ENCODE peak calls at places on chromosome 22, in nine cellular contexts. N is fibroblast of pulmonary artery, R is astrocyte of the cerebellum, M is osteocyte, T is astrocyte of the spinal cord, B is NB4, H is fibroblast of lung, Y is foreskin fibroblast, D is right atrium auricular region. X is an unnamed sample.

GRCh38 chr22:37280718-37281117 is 1.6 kb upstream of the CYTH4 start:
- DNase-seq in M (no peak), B (no peak), Y (no peak), D (no peak), T (no peak), N (no peak), R (no peak), H (no peak), X (no peak)

GRCh38 chr22:29476116-29476515 is 3.9 kb upstream of the NEFH start:
- DNase-seq in H (no peak), N (no peak), T (no peak), B (no peak), D (no peak), R (no peak), Y (peak), M (no peak), X (peak)

GRCh38 chr22:25357056-25357455 is 137.6 kb downstream of the CRYBB2 start:
- DNase-seq in M (no peak), Y (no peak), D (no peak), B (no peak), H (no peak), R (no peak), T (no peak), N (no peak), X (no peak)

GRCh38 chr22:23306438-23306921 is 126.2 kb downstream of the BCR start:
- DNase-seq in B (no peak), D (no peak), H (peak), Y (peak), M (no peak), T (peak), N (peak), R (no peak), X (peak)

GRCh38 chr22:43792905-43793304 is 19.2 kb downstream of the EFCAB6 start:
- DNase-seq in T (no peak), H (no peak), D (no peak), B (no peak), M (no peak), R (no peak), Y (no peak), N (no peak), X (no peak)

GRCh38 chr22:46776486-46776826 is 14.0 kb downstream of the TBC1D22A start:
- DNase-seq in T (no peak), H (no peak), R (no peak), N (no peak), D (no peak), M (no peak), B (no peak), Y (no peak), X (no peak)

GRCh38 chr22:46044718-46045458 is 67.9 kb upstream of the WNT7B start:
- DNase-seq in M (no peak), D (no peak), N (no peak), T (no peak), H (no peak), Y (peak), R (no peak), B (no peak), X (no peak)

GRCh38 chr22:23088199-23088604 is 17.9 kb downstream of the GNAZ start:
- DNase-seq in N (no peak), T (no peak), R (no peak), D (no peak), B (no peak), H (no peak), Y (no peak), M (no peak), X (peak)

GRCh38 chr22:33397381-33397907 is 339.3 kb upstream of the SYN3 start:
- DNase-seq in M (no peak), Y (no peak), R (no peak), H (no peak), T (no peak), B (no peak), D (no peak), N (no peak), X (no peak)

GRCh38 chr22:37284807-37285355 is 2.6 kb downstream of the CYTH4 start:
- DNase-seq in N (no peak), H (no peak), T (no peak), R (no peak), D (peak), Y (peak), M (no peak), B (peak), X (no peak)

GRCh38 chr22:24440270-24440717 is 12.9 kb downstream of the ADORA2A start:
- DNase-seq in B (no peak), D (no peak), N (no peak), T (no peak), M (no peak), Y (no peak), H (no peak), R (no peak), X (no peak)

GRCh38 chr22:43749473-43749872 is 62.6 kb downstream of the EFCAB6 start:
- DNase-seq in Y (no peak), R (no peak), M (no peak), B (no peak), H (no peak), N (no peak), D (no peak), T (no peak), X (no peak)

GRCh38 chr22:37244114-37244921 is at the start of gene RAC2:
- DNase-seq in B (peak), D (peak), Y (peak), H (peak), T (peak), N (peak), M (no peak), R (no peak), X (peak)

GRCh38 chr22:29706493-29706892 is 13.3 kb upstream of the CABP7 start:
- DNase-seq in N (no peak), D (no peak), B (no peak), Y (no peak), H (no peak), T (no peak), M (no peak), R (no peak), X (no peak)

GRCh38 chr22:29553391-29554224 is at the start of gene THOC5:
- DNase-seq in D (peak), Y (peak), H (peak), M (peak), T (peak), R (peak), N (peak), B (peak), X (peak)

GRCh38 chr22:37457093-37457893 is 28.9 kb downstream of the MFNG start:
- DNase-seq in H (peak), Y (peak), R (peak), N (peak), T (peak), D (peak), M (peak), B (peak), X (peak)

GRCh38 chr22:37337204-37337943 is 55.1 kb downstream of the CYTH4 start:
- DNase-seq in B (peak), Y (peak), H (peak), D (no peak), R (no peak), M (no peak), N (no peak), T (peak), X (peak)

GRCh38 chr22:37777122-37777687 is 30.5 kb upstream of the GCAT start:
- DNase-seq in N (peak), B (peak), H (peak), R (peak), D (no peak), Y (peak), T (peak), M (no peak), X (peak)

GRCh38 chr22:25334091-25334490 is 114.7 kb downstream of the CRYBB2 start:
- DNase-seq in M (peak), D (no peak), B (peak), H (peak), N (peak), T (no peak), R (no peak), Y (peak), X (peak)

GRCh38 chr22:48742191-48742555 is 1085.5 kb downstream of the BRD1 start:
- DNase-seq in B (no peak), N (no peak), M (no peak), T (no peak), H (no peak), Y (no peak), D (no peak), R (no peak), X (no peak)

GRCh38 chr22:49188091-49188490 is 639.6 kb downstream of the BRD1 start:
- DNase-seq in D (no peak), B (no peak), Y (no peak), R (no peak), H (no peak), T (no peak), N (no peak), M (no peak), X (no peak)

GRCh38 chr22:48068323-48068722 is 1305.9 kb downstream of the TBC1D22A start:
- DNase-seq in R (no peak), D (no peak), N (no peak), B (no peak), H (no peak), Y (no peak), M (no peak), T (no peak), X (no peak)

GRCh38 chr22:48478529-48479265 is 1349.0 kb downstream of the BRD1 start:
- DNase-seq in T (no peak), Y (no peak), R (no peak), N (no peak), D (no peak), B (no peak), H (no peak), M (no peak), X (no peak)

GRCh38 chr22:22909605-22910271 is 22.1 kb downstream of the IGLL5 start:
- DNase-seq in H (no peak), B (no peak), N (no peak), D (no peak), T (no peak), M (no peak), Y (no peak), R (no peak), X (no peak)

GRCh38 chr22:37726240-37726887 is 29.5 kb downstream of the TRIOBP start:
- DNase-seq in D (no peak), T (no peak), Y (peak), H (peak), R (no peak), M (no peak), B (peak), N (peak), X (peak)

GRCh38 chr22:35582218-35582860 is 34.8 kb downstream of the MB start:
- DNase-seq in H (no peak), Y (no peak), B (no peak), M (no peak), T (no peak), D (no peak), R (no peak), N (no peak), X (no peak)

GRCh38 chr22:35581023-35581413 is 36.1 kb downstream of the MB start:
- DNase-seq in M (no peak), N (no peak), B (no peak), H (no peak), T (no peak), D (no peak), R (no peak), Y (no peak), X (no peak)

GRCh38 chr22:35578836-35579575 is 38.1 kb downstream of the MB start:
- DNase-seq in Y (no peak), M (no peak), N (no peak), R (no peak), T (no peak), H (no peak), D (no peak), B (no peak), X (no peak)

GRCh38 chr22:35577799-35578659 is 37.4 kb downstream of the RASD2 start:
- DNase-seq in Y (no peak), D (no peak), R (no peak), T (no peak), H (no peak), B (no peak), N (no peak), M (no peak), X (no peak)

GRCh38 chr22:35580351-35581022 is 36.6 kb downstream of the MB start:
- DNase-seq in M (no peak), T (no peak), R (no peak), H (no peak), B (no peak), D (no peak), Y (no peak), N (no peak), X (no peak)
- TF ChIP-seq CTCF in M (no peak), T (no peak), R (no peak), H (no peak), B (no peak), D (no peak), Y (no peak), N (no peak), X (no peak)

GRCh38 chr22:20102203-20102780 is 13.6 kb upstream of the RANBP1 start:
- DNase-seq in T (no peak), N (no peak), M (no peak), R (no peak), H (no peak), D (no peak), Y (no peak), B (no peak), X (no peak)
- TF ChIP-seq CTCF in T (no peak), N (no peak), M (no peak), R (no peak), H (no peak), D (no peak), Y (no peak), B (no peak), X (no peak)

GRCh38 chr22:31843526-31843925 is 89.7 kb downstream of the DEPDC5 start:
- DNase-seq in B (no peak), Y (no peak), D (no peak), M (no peak), H (no peak), R (no peak), N (no peak), T (no peak), X (no peak)
- TF ChIP-seq CTCF in B (no peak), Y (no peak), D (no peak), M (no peak), H (no peak), R (no peak), N (no peak), T (no peak), X (no peak)

GRCh38 chr22:42397332-42398246 is 34.6 kb downstream of the NFAM1 start:
- DNase-seq in B (peak), M (no peak), Y (no peak), D (peak), T (no peak), R (no peak), H (no peak), N (no peak), X (no peak)
- TF ChIP-seq CTCF in B (no peak), M (no peak), Y (no peak), D (no peak), T (no peak), R (no peak), H (no peak), N (no peak), X (no peak)

DNA sequence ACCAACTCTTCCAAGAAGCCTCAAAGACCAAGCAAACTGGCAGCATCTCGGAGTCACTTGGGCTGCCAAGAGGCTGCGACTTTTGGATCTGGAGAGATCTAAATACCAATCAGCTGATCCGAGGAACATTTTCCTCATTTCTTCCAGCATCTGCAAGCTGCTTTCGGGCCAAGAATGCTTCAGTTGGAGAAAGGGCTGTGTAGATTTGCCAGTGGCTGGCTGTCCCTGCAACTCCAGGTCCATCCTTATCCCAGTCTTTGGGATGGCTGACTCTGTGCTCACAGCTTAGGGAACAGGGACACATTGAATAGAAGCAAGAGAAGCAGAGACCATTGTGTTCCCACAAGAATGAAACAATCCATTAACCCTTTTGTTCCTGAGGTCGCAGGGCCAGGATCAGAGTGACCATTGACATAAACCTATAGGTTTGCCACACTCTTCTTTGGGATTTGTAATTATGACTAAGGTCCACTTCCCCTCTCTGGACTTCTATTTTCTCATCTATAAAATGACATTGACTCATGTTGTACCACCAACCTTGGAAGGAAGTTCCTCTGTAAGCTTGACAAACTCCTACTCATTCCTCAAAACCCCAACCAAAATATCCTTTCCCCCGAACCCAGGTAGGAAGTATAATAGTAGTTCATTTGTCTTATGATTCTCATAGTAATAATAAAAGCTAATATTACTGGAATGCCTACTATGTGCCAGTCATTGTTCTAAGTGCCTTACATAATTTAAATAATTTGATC is 340.8 kb downstream of the MN1 start:
- DNase-seq in Y (peak), H (peak), D (peak), R (no peak), T (peak), B (no peak), M (no peak), N (peak), X (no peak)
- TF ChIP-seq CTCF in Y (no peak), H (no peak), D (no peak), R (no peak), T (no peak), B (no peak), M (no peak), N (no peak), X (no peak)

GRCh38 chr22:44831885-44832284 is 79.5 kb downstream of the ARHGAP8 start:
- DNase-seq in Y (no peak), T (no peak), B (no peak), H (no peak), D (no peak), M (no peak), N (no peak), R (no peak), X (no peak)

GRCh38 chr22:44825310-44826150 is 73.2 kb downstream of the ARHGAP8 start:
- DNase-seq in Y (no peak), H (no peak), D (no peak), T (no peak), R (no peak), B (no peak), M (no peak), N (no peak), X (no peak)

GRCh38 chr22:44824271-44824670 is 71.9 kb downstream of the ARHGAP8 start:
- DNase-seq in H (no peak), R (no peak), T (no peak), Y (no peak), B (no peak), D (no peak), N (no peak), M (no peak), X (no peak)

GRCh38 chr22:44827666-44828065 is 75.3 kb downstream of the ARHGAP8 start:
- DNase-seq in H (no peak), R (no peak), Y (no peak), D (no peak), B (no peak), T (no peak), M (no peak), N (no peak), X (no peak)

DNA sequence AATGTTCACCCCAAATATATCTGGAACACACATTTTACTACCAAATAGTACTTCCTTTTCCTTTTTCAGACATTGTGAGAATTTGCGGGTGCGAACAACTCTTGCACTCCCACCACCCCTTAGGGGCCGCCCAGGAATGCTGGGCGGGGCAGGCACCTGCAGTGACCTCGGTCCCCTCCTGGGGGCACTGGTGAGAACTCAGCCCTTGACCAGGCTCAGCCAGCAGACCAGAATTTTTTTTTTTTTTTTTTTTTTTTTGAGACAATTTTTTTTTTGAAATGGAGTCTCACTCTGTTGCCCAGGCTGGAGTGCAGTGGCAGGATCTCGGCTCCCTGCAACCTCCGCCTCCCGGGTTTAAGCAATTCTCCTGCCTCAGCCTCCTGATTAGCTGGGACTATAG is 75.8 kb downstream of the ARHGAP8 start:
- DNase-seq in B (peak), D (no peak), H (no peak), N (no peak), R (no peak), Y (no peak), M (no peak), T (no peak), X (peak)
- TF ChIP-seq CTCF in B (peak), D (peak), H (peak), N (peak), R (peak), Y (peak), M (peak), T (peak), X (peak)

GRCh38 chr22:50606126-50606525 is 5.5 kb downstream of the MAPK8IP2 start:
- DNase-seq in R (no peak), H (no peak), M (no peak), D (no peak), T (no peak), B (peak), Y (no peak), N (no peak), X (no peak)
- TF ChIP-seq CTCF in R (peak), H (no peak), M (no peak), D (no peak), T (no peak), B (no peak), Y (no peak), N (no peak), X (no peak)

GRCh38 chr22:41832553-41833368 is at the start of gene SREBF2:
- DNase-seq in H (peak), Y (peak), T (peak), R (peak), D (peak), B (peak), N (peak), M (peak), X (peak)
- TF ChIP-seq CTCF in H (no peak), Y (no peak), T (no peak), R (no peak), D (no peak), B (no peak), N (no peak), M (no peak), X (no peak)

GRCh38 chr22:39529487-39529851 is 3.1 kb downstream of the RPS19BP1 start:
- DNase-seq in R (no peak), Y (no peak), M (no peak), N (no peak), D (no peak), T (no peak), B (no peak), H (no peak), X (no peak)
- TF ChIP-seq CTCF in R (no peak), Y (no peak), M (peak), N (no peak), D (peak), T (no peak), B (no peak), H (no peak), X (no peak)